ENCODE peak calls at places on chromosomes 12 and 14, in eight cellular contexts. Q is HCT116; G is neural progenitor cell; H is sigmoid colon; C is aorta; D is WERI-Rb-1; N is uterus; P is CD8-positive, alpha-beta memory T cell. B is an unnamed sample. For H3K36me3, the result is how much of the 10 kb centered on the place peaks cover.

GRCh38 chr14:97218713-97219355 is 421.7 kb downstream of the VRK1 start:
- DNase-seq in Q (no peak), N (no peak), P (no peak), H (no peak), C (no peak), D (no peak), G (peak), B (no peak)

GRCh38 chr12:48583728-48584127 is 13.9 kb upstream of the LALBA start:
- DNase-seq in C (no peak), G (no peak), N (no peak), Q (no peak), D (no peak), H (no peak), P (no peak), B (no peak)

GRCh38 chr14:53055003-53055402 is 98.1 kb downstream of the DDHD1 start:
- DNase-seq in H (no peak), D (no peak), N (no peak), C (no peak), P (no peak), Q (peak), G (peak), B (no peak)

GRCh38 chr12:41418586-41418985 is 230.5 kb downstream of the PDZRN4 start:
- DNase-seq in H (no peak), Q (no peak), C (no peak), G (no peak), D (peak), P (no peak), N (no peak), B (no peak)

GRCh38 chr14:68148276-68148675 is 328.7 kb downstream of the RAD51B start:
- DNase-seq in H (no peak), Q (no peak), P (no peak), C (no peak), G (no peak), N (no peak), D (no peak), B (no peak)

GRCh38 chr12:124874988-124875802 is 11.5 kb upstream of the SCARB1 start:
- DNase-seq in G (no peak), N (no peak), C (no peak), Q (no peak), D (no peak), P (no peak), H (no peak), B (no peak)

GRCh38 chr12:7219599-7220243 is 30.2 kb downstream of the PEX5 start:
- DNase-seq in D (peak), H (peak), P (peak), Q (peak), N (peak), G (peak), C (peak), B (no peak)

GRCh38 chr12:47935196-47935595 is 28.2 kb upstream of the TMEM106C start:
- DNase-seq in G (no peak), C (no peak), N (no peak), P (no peak), D (no peak), H (peak), Q (no peak), B (peak)

GRCh38 chr12:102372112-102372511 is 108.3 kb downstream of the IGF1 start:
- DNase-seq in N (no peak), H (no peak), D (no peak), C (no peak), P (no peak), Q (no peak), G (no peak), B (no peak)

GRCh38 chr12:52870361-52871290 is 21.8 kb upstream of the KRT78 start:
- DNase-seq in C (peak), N (no peak), G (peak), P (peak), H (peak), D (peak), Q (no peak), B (peak)

GRCh38 chr14:73289729-73290128 is 52.4 kb downstream of the PAPLN start:
- DNase-seq in G (no peak), D (no peak), C (no peak), P (no peak), N (no peak), Q (no peak), H (no peak), B (no peak)

GRCh38 chr12:62191747-62192485 is 68.3 kb upstream of the USP15 start:
- DNase-seq in Q (no peak), P (no peak), C (peak), H (peak), D (peak), N (no peak), G (peak), B (peak)

GRCh38 chr12:83634726-83635267 is 948.1 kb downstream of the TMTC2 start:
- DNase-seq in C (no peak), Q (no peak), P (no peak), D (no peak), G (no peak), H (no peak), N (no peak), B (no peak)

GRCh38 chr12:110641512-110641911 is 27.6 kb downstream of the TCTN1 start:
- DNase-seq in D (peak), Q (no peak), H (no peak), P (no peak), N (peak), G (peak), C (no peak), B (peak)

GRCh38 chr14:72495668-72496067 is 398.2 kb downstream of the DPF3 start:
- DNase-seq in C (no peak), D (no peak), N (no peak), Q (no peak), P (no peak), G (no peak), H (peak), B (no peak)

GRCh38 chr12:47980779-47981495 is 17.5 kb downstream of the TMEM106C start:
- DNase-seq in Q (no peak), P (no peak), H (no peak), G (no peak), D (no peak), C (no peak), N (no peak), B (no peak)

GRCh38 chr14:55255979-55256378 is 15.2 kb upstream of the FBXO34 start:
- DNase-seq in C (no peak), G (no peak), H (no peak), N (no peak), P (no peak), Q (no peak), D (no peak), B (no peak)

GRCh38 chr12:6229823-6230222 is 29.6 kb downstream of the CD9 start:
- DNase-seq in G (no peak), Q (no peak), N (peak), H (peak), D (no peak), C (peak), P (no peak), B (peak)

GRCh38 chr14:73861060-73861459 is 9.4 kb downstream of the PTGR2 start:
- DNase-seq in P (no peak), Q (no peak), G (no peak), C (no peak), D (no peak), H (no peak), N (no peak), B (no peak)

GRCh38 chr14:75542585-75543091 is 20.4 kb downstream of the BATF start:
- DNase-seq in P (peak), G (no peak), C (peak), N (peak), Q (no peak), D (no peak), H (peak), B (peak)

GRCh38 chr12:1502441-1502785 is 92.0 kb downstream of the FBXL14 start:
- DNase-seq in H (no peak), D (no peak), Q (no peak), N (no peak), P (no peak), G (no peak), C (no peak), B (no peak)

GRCh38 chr12:108792361-108793292 is 61.3 kb upstream of the CORO1C start:
- DNase-seq in C (no peak), N (no peak), D (peak), Q (no peak), G (no peak), P (no peak), H (peak), B (no peak)

GRCh38 chr14:94850332-94851211 is 80.7 kb upstream of the GSC start:
- DNase-seq in P (no peak), N (no peak), G (no peak), C (no peak), H (no peak), D (no peak), Q (no peak), B (no peak)

GRCh38 chr14:61566537-61567225 is 128.6 kb upstream of the HIF1A start:
- DNase-seq in Q (no peak), D (no peak), H (no peak), N (no peak), G (no peak), C (no peak), P (no peak), B (no peak)

GRCh38 chr12:91620949-91621348 is 438.3 kb upstream of the DCN start:
- DNase-seq in P (no peak), N (no peak), G (peak), Q (no peak), H (no peak), D (no peak), C (no peak), B (no peak)

GRCh38 chr12:127290251-127290650 is 976.7 kb upstream of the TMEM132C start:
- DNase-seq in Q (no peak), P (no peak), D (no peak), H (no peak), G (no peak), N (no peak), C (no peak), B (no peak)

GRCh38 chr12:106841471-106842302 is 67.2 kb downstream of the RIC8B start:
- DNase-seq in P (peak), G (peak), C (no peak), H (no peak), D (peak), N (peak), Q (peak), B (peak)

GRCh38 chr12:915090-915489 is 34.4 kb downstream of the RAD52 start:
- DNase-seq in H (no peak), G (no peak), P (no peak), D (no peak), C (no peak), Q (no peak), N (no peak), B (no peak)

GRCh38 chr12:45305904-45306303 is 90.0 kb downstream of the ANO6 start:
- DNase-seq in D (no peak), Q (no peak), C (no peak), G (no peak), P (no peak), H (no peak), N (peak), B (no peak)

GRCh38 chr14:96204151-96205058 is at the start of gene BDKRB2:
- DNase-seq in N (peak), C (peak), H (peak), G (peak), P (no peak), D (peak), Q (peak), B (peak)

GRCh38 chr14:55127491-55127951 is 1.5 kb upstream of the LGALS3 start:
- DNase-seq in C (no peak), Q (no peak), G (no peak), N (no peak), P (no peak), H (no peak), D (no peak), B (no peak)

GRCh38 chr12:116662612-116663144 is 75.2 kb downstream of the SPRING1 start:
- DNase-seq in H (no peak), G (peak), Q (no peak), N (no peak), P (no peak), D (peak), C (no peak), B (peak)

GRCh38 chr12:107131832-107132616 is 38.7 kb upstream of the CRY1 start:
- DNase-seq in N (no peak), G (peak), Q (peak), P (no peak), D (peak), H (no peak), C (no peak), B (peak)

GRCh38 chr14:31944256-31945073 is 132.6 kb upstream of the ARHGAP5 start:
- DNase-seq in H (no peak), P (no peak), N (no peak), D (no peak), C (no peak), G (no peak), Q (no peak), B (no peak)
- H3K36me3 ChIP-seq in H (under half), P (under half), N (under half), D (under half), C (under half), G (under half), Q (under half), B (under half)

GRCh38 chr12:96425321-96425720 is 25.1 kb upstream of the CDK17 start:
- DNase-seq in G (no peak), Q (no peak), C (no peak), N (peak), P (no peak), D (no peak), H (no peak), B (no peak)
- H3K27ac ChIP-seq in G (no peak), Q (no peak), C (no peak), N (peak), P (no peak), D (no peak), H (peak), B (no peak)

DNA sequence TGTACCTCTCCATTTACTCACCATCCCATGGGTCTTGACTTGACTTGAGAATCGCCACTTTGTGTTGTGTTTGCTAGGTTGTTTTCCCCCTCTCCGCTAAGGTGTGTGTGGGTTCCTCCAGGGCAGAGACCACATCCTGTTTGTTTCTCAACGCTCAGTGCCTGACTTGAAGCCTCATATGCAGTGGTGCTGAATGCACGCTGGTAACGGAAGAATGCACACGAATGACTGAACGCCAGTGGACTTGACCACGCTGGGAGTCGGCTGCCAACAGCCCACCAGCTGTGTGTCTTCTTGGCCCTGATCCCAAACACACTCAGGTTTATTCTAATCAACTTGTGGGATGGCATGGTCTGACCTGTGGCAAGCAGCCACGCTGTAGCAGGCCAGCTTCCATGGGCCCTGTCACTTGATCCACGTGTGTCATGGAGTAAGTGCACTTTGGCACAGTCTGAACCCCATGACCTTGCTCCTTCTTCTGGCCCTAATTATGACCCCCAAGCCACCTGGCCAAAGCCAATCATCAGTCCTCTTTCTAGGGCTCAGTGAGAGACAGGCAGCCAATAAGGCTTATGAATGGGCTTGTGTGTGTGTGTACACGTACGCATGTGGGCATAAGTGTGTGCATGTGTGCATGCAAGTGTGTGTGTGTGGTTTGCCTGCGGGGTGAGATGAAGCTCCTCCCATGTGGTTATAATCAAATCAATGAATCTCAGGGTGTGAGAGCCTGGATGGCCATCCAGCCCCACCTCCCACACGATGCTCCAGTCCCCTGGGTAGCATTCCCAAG is 6.3 kb upstream of the TC2N start:
- DNase-seq in H (no peak), N (no peak), P (peak), D (no peak), Q (no peak), C (no peak), G (no peak), B (no peak)
- H3K36me3 ChIP-seq in H (under half), N (under half), P (under half), D (under half), Q (under half), C (under half), G (under half), B (under half)

GRCh38 chr12:120699553-120699952 is 10.7 kb upstream of the UNC119B start:
- DNase-seq in Q (no peak), N (no peak), C (no peak), P (no peak), D (no peak), H (no peak), G (no peak), B (no peak)

GRCh38 chr12:120702629-120703028 is 7.6 kb upstream of the UNC119B start:
- DNase-seq in Q (no peak), H (no peak), G (no peak), C (no peak), N (no peak), P (no peak), D (no peak), B (no peak)

GRCh38 chr12:120703311-120703942 is 6.8 kb upstream of the UNC119B start:
- DNase-seq in N (no peak), H (no peak), P (no peak), C (no peak), G (no peak), Q (no peak), D (no peak), B (no peak)

GRCh38 chr12:120698677-120699076 is 11.6 kb upstream of the UNC119B start:
- DNase-seq in P (no peak), H (no peak), N (no peak), C (no peak), Q (no peak), G (no peak), D (no peak), B (peak)

GRCh38 chr12:120700863-120701262 is 9.4 kb upstream of the UNC119B start:
- DNase-seq in P (no peak), G (no peak), Q (no peak), D (no peak), N (no peak), H (no peak), C (no peak), B (no peak)
- H3K27ac ChIP-seq in P (no peak), G (no peak), Q (no peak), D (no peak), N (no peak), H (no peak), C (no peak), B (peak)

DNA sequence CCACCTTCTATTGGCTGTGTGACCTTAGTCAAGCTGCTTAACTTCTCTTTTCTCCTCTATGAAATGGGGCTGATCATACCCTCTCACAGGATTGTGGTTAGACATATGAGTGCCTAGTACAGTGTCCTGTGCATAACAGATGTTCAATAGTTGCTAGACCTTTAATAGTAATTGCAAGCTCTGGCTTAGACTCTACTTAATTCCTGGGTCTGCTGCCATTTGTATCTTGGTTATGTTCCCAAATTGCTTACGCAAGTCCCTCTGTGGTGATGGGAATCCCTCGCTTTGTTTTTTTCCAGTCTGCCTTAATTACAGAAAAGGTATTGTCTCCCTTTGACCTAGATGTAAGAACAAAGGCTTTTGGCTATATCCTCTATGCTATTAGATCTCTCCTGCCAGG is 15.1 kb downstream of the SUDS3 start:
- DNase-seq in Q (no peak), P (no peak), N (no peak), H (no peak), G (no peak), D (no peak), C (no peak), B (no peak)
- H3K36me3 ChIP-seq in Q (under half), P (under half), N (under half), H (under half), G (under half), D (half or more), C (under half), B (half or more)

GRCh38 chr12:114684098-114684869 is at the start of gene TBX3:
- DNase-seq in C (peak), N (peak), G (peak), H (peak), D (peak), P (no peak), Q (peak), B (peak)
- H3K27ac ChIP-seq in C (peak), N (peak), G (no peak), H (peak), D (peak), P (no peak), Q (peak), B (peak)

DNA sequence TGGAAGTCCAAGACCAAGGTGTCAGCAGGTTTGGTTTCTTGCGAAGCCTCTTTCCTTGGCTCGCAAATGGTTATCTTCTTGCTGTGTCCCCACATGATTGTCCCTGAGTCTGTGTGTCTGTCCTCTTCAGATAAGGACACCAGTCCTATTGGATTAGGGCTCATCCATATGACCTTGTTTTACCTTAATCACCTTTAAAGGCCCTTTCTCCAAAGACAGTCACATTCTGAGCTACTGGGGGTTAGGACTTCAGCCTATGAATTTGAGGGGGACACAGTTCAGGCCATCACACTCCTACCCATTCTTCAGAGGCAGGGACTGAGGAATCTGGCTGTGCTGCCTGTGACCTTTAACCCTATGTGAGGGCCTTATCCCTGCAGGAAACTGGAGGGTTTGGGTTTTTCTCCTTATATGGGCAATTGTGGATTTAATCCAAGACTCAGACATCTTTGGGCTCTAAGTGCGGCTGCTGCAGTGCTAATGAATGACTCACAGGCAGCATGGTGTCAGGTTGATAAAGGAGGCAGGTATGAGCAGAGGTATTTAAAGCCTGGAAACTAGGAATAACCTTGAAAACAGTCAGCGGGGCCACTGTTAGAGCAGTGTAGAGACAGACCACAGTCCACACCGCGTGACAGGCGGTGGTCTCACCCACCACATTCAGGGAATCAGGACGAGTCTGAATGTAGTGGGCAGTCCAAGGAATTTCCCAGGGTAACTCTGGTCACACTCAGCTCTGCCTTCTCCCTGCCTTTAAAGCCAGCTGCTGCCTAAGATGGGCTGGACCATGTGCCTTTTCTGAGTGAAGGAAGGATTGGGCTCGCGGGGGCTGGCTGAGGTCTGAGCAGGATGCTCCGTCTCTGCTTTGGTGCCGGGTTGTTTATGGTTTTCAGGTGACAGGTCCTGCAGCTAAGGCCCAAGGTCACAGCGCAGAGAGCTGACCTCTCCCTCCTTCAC is 10.3 kb downstream of the TPCN1 start:
- DNase-seq in Q (peak), P (no peak), D (no peak), C (peak), N (no peak), G (no peak), H (peak), B (no peak)
- H3K36me3 ChIP-seq in Q (under half), P (under half), D (under half), C (under half), N (under half), G (under half), H (under half), B (half or more)

GRCh38 chr14:71107921-71108320 is 200.7 kb downstream of the PCNX1 start:
- DNase-seq in D (no peak), N (no peak), H (no peak), Q (no peak), C (no peak), G (no peak), P (no peak), B (no peak)

GRCh38 chr14:71103662-71104484 is 196.6 kb downstream of the PCNX1 start:
- DNase-seq in N (no peak), P (no peak), D (peak), Q (peak), C (no peak), G (peak), H (no peak), B (no peak)

GRCh38 chr14:71113376-71113775 is 206.1 kb downstream of the PCNX1 start:
- DNase-seq in H (no peak), P (no peak), Q (no peak), D (no peak), N (no peak), G (no peak), C (no peak), B (no peak)

GRCh38 chr14:71105177-71105576 is 197.9 kb downstream of the PCNX1 start:
- DNase-seq in H (no peak), P (no peak), G (no peak), D (no peak), N (no peak), Q (no peak), C (no peak), B (no peak)

GRCh38 chr14:71108398-71109114 is 201.3 kb downstream of the PCNX1 start:
- DNase-seq in C (no peak), Q (no peak), P (no peak), G (no peak), N (no peak), D (no peak), H (no peak), B (no peak)
- H3K27ac ChIP-seq in C (no peak), Q (no peak), P (no peak), G (no peak), N (no peak), D (no peak), H (no peak), B (no peak)

GRCh38 chr14:104772707-104773504 is 20.0 kb downstream of the SIVA1 start:
- DNase-seq in Q (no peak), G (no peak), N (no peak), H (no peak), D (no peak), C (no peak), P (no peak), B (no peak)
- H3K36me3 ChIP-seq in Q (under half), G (under half), N (under half), H (under half), D (half or more), C (under half), P (under half), B (half or more)

B was measured in heart left ventricle.